ENCODE peak calls at places on chromosomes 5 and 9, in ten cellular contexts. D, P, Q, T, I, S, A, M, B and O are unnamed samples.

GRCh38 chr5:36728697-36729543 is 122.5 kb downstream of the SLC1A3 start:
- DNase-seq in D (no peak), P (no peak), Q (no peak), T (no peak), M (no peak), I (peak), S (no peak), A (no peak), B (peak), O (no peak)

GRCh38 chr5:68171101-68171558 is 44.4 kb upstream of the PIK3R1 start:
- DNase-seq in D (peak), A (peak), T (no peak), I (no peak), P (no peak), M (peak), Q (peak), S (no peak), B (no peak), O (peak)

GRCh38 chr5:120539471-120539870 is 75.4 kb downstream of the PRR16 start:
- DNase-seq in S (no peak), T (no peak), M (no peak), Q (no peak), B (no peak), P (no peak), I (no peak), D (no peak), A (no peak), O (no peak)

GRCh38 chr5:157059891-157060290 is 975 bp upstream of the HAVCR1 start:
- DNase-seq in D (no peak), S (no peak), T (no peak), M (no peak), I (no peak), A (no peak), B (no peak), P (no peak), Q (no peak), O (no peak)

GRCh38 chr5:139474815-139475791 is 4.3 kb downstream of the SMIM33 start:
- DNase-seq in D (no peak), P (no peak), A (no peak), T (no peak), S (no peak), Q (peak), M (no peak), I (peak), B (no peak), O (no peak)

GRCh38 chr9:96449522-96449843 is 486 bp upstream of the HABP4 start:
- DNase-seq in P (no peak), T (no peak), A (no peak), I (peak), D (no peak), B (no peak), S (no peak), Q (no peak), M (no peak), O (no peak)

GRCh38 chr5:112250551-112250950 is 168.5 kb downstream of the EPB41L4A start:
- DNase-seq in S (no peak), I (no peak), M (no peak), B (no peak), A (no peak), Q (no peak), T (no peak), P (no peak), D (no peak), O (no peak)

GRCh38 chr5:167549763-167550162 is 741.7 kb upstream of the WWC1 start:
- DNase-seq in T (no peak), P (no peak), D (no peak), S (no peak), Q (no peak), I (no peak), M (no peak), A (no peak), B (no peak), O (no peak)

GRCh38 chr5:56011835-56012234 is 17.1 kb upstream of the IL6ST start:
- DNase-seq in T (no peak), D (no peak), M (no peak), P (no peak), I (no peak), S (no peak), A (no peak), B (no peak), Q (no peak), O (no peak)

GRCh38 chr5:149873896-149874295 is 70.7 kb downstream of the PDE6A start:
- DNase-seq in M (no peak), Q (no peak), P (no peak), I (no peak), S (no peak), A (no peak), D (no peak), B (no peak), T (no peak), O (no peak)

GRCh38 chr5:81579525-81579924 is 171.4 kb downstream of the SSBP2 start:
- DNase-seq in T (no peak), Q (no peak), M (no peak), I (peak), B (peak), A (no peak), P (no peak), D (no peak), S (no peak), O (no peak)

GRCh38 chr5:4722886-4723285 is 417.2 kb upstream of the ADAMTS16 start:
- DNase-seq in I (no peak), T (no peak), A (no peak), P (no peak), M (no peak), B (no peak), S (no peak), Q (no peak), D (no peak), O (no peak)

GRCh38 chr9:124354364-124355031 is 60.7 kb downstream of the PSMB7 start:
- DNase-seq in S (no peak), M (no peak), D (no peak), Q (no peak), P (no peak), B (no peak), A (no peak), T (no peak), I (no peak), O (no peak)

GRCh38 chr9:130446111-130446861 is 1.5 kb downstream of the ASS1 start:
- DNase-seq in S (peak), M (no peak), P (no peak), B (peak), D (peak), Q (peak), T (no peak), A (peak), I (no peak), O (peak)

GRCh38 chr5:112604741-112605390 is 132.8 kb upstream of the APC start:
- DNase-seq in I (peak), M (no peak), Q (no peak), S (no peak), B (peak), P (peak), T (peak), A (no peak), D (no peak), O (no peak)

GRCh38 chr5:158534203-158534602 is 565.5 kb downstream of the EBF1 start:
- DNase-seq in P (no peak), I (no peak), D (no peak), Q (no peak), S (peak), A (no peak), M (no peak), B (no peak), T (no peak), O (no peak)

GRCh38 chr5:98468188-98468869 is 305.1 kb upstream of the RGMB start:
- DNase-seq in M (no peak), A (no peak), I (no peak), B (no peak), S (no peak), P (no peak), D (no peak), Q (no peak), T (no peak), O (no peak)

GRCh38 chr9:19769213-19769612 is 19.6 kb downstream of the SLC24A2 start:
- DNase-seq in A (no peak), I (no peak), Q (no peak), T (no peak), P (no peak), S (no peak), B (no peak), D (no peak), M (no peak), O (no peak)

GRCh38 chr5:134226441-134227192 is 744 bp upstream of the PPP2CA start:
- DNase-seq in Q (peak), B (no peak), M (no peak), T (no peak), P (no peak), I (no peak), A (peak), S (no peak), D (no peak), O (no peak)

GRCh38 chr9:74147906-74148305 is 349.2 kb upstream of the RORB start:
- DNase-seq in I (no peak), T (no peak), P (no peak), D (no peak), M (no peak), S (no peak), A (no peak), Q (no peak), B (no peak), O (no peak)

GRCh38 chr5:97019435-97020117 is 83.7 kb downstream of the LNPEP start:
- DNase-seq in T (no peak), A (no peak), I (no peak), Q (no peak), B (no peak), D (no peak), M (no peak), S (no peak), P (no peak), O (no peak)

GRCh38 chr9:112677040-112677439 is 40.9 kb downstream of the INIP start:
- DNase-seq in T (no peak), B (no peak), M (no peak), Q (no peak), S (no peak), D (no peak), P (no peak), A (no peak), I (no peak), O (no peak)

GRCh38 chr5:53180971-53181370 is 71.4 kb upstream of the MOCS2 start:
- DNase-seq in D (no peak), T (no peak), I (no peak), P (no peak), S (no peak), B (no peak), M (no peak), A (no peak), Q (no peak), O (no peak)

GRCh38 chr9:109771796-109772525 is 8.0 kb upstream of the PALM2AKAP2 start:
- DNase-seq in T (no peak), A (no peak), B (no peak), S (no peak), D (no peak), I (no peak), M (no peak), Q (no peak), P (no peak), O (no peak)

GRCh38 chr5:112284561-112284960 is 134.5 kb downstream of the EPB41L4A start:
- DNase-seq in P (no peak), I (no peak), Q (no peak), S (no peak), D (no peak), B (no peak), T (no peak), A (no peak), M (no peak), O (no peak)

DNA sequence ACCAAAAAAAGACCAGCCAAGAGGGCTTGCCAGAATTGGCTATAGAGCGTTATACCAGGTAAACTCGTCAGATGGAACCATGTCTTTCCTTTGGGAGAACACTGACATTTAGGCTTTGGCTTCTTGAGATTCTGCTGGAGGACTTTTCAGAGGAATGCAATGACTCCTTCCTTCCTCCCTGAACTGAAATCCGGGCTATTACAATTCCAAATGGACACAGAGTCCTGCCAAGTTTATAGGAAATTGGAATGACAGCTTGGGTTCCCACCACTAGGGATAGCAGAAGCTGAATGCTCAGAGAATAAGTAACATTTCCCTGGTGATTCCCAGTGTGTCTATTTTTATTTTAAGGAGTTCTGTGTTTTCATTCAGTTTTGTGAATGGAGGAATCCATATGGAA is 143.0 kb downstream of the FGF1 start:
- DNase-seq in A (no peak), Q (no peak), I (no peak), B (no peak), M (no peak), P (no peak), D (no peak), T (no peak), S (no peak), O (no peak)
- TF ChIP-seq POLR2AphosphoS5 in A (peak), Q (peak), I (no peak), B (no peak), M (peak), P (no peak), D (no peak), T (no peak), S (no peak), O (peak)

GRCh38 chr5:179927834-179928233 is 20.1 kb upstream of the TBC1D9B start:
- DNase-seq in T (no peak), I (no peak), D (no peak), S (peak), P (no peak), Q (no peak), B (no peak), A (no peak), M (peak), O (no peak)

GRCh38 chr5:179930788-179931473 is 23.2 kb upstream of the TBC1D9B start:
- DNase-seq in A (no peak), P (no peak), M (peak), D (no peak), Q (no peak), S (peak), B (no peak), T (no peak), I (no peak), O (no peak)

GRCh38 chr5:179923422-179923821 is 15.7 kb upstream of the TBC1D9B start:
- DNase-seq in I (peak), S (no peak), B (no peak), P (no peak), M (peak), A (no peak), D (no peak), Q (no peak), T (peak), O (no peak)

GRCh38 chr5:179926657-179927056 is 19.0 kb upstream of the TBC1D9B start:
- DNase-seq in A (no peak), M (peak), P (no peak), Q (no peak), S (peak), I (no peak), B (no peak), T (no peak), D (no peak), O (peak)
- H3K27ac ChIP-seq in A (no peak), M (no peak), P (no peak), Q (no peak), S (no peak), I (no peak), B (no peak), T (no peak), D (no peak), O (no peak)

DNA sequence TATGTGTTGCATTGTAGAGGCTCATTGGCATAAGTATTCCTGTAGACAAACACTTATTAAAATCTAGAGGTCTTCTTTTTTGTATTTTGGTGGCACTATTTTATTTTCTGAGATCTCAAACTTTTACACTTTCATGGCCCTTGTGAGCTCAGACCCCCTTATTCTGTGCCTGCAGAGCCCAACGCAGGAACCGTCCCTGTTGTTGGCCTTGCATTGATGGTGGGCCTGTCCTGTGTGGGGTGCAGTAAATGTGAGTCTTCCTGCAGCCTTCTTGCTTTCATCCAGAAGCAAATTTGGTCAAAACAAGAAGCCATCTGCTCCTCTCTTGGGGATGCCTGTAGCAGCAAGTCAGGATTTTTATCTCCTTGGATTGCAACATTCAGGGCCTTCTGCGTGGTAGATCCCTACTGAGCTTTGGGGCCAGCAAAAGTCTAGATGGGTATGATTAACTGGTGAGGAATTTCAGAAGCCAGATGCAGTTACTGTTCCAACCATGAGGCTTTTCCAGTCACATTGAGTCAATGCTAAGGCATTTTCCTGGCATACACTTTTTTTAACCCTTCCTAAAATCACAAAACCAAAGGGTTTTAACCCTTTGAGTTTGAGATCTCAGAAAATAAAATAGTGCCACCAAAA is 31.7 kb downstream of the BASP1 start:
- DNase-seq in I (no peak), B (no peak), D (no peak), T (no peak), A (no peak), P (no peak), M (no peak), Q (no peak), S (no peak), O (no peak)
- TF ChIP-seq POLR2AphosphoS5 in I (no peak), B (peak), D (no peak), T (no peak), A (no peak), P (no peak), M (no peak), Q (no peak), S (no peak), O (no peak)

GRCh38 chr5:82886911-82887310 is 190.3 kb downstream of the TMEM167A start:
- DNase-seq in T (no peak), A (no peak), P (no peak), M (no peak), S (no peak), B (no peak), Q (no peak), D (no peak), I (no peak), O (no peak)

GRCh38 chr5:82882316-82882715 is 194.9 kb downstream of the TMEM167A start:
- DNase-seq in D (no peak), S (no peak), Q (no peak), I (no peak), P (no peak), A (no peak), M (no peak), B (no peak), T (no peak), O (no peak)

GRCh38 chr5:82885657-82886389 is 191.4 kb downstream of the TMEM167A start:
- DNase-seq in S (no peak), Q (no peak), A (no peak), P (no peak), M (no peak), B (no peak), I (no peak), D (no peak), T (peak), O (no peak)

GRCh38 chr5:82881571-82882200 is 195.5 kb downstream of the TMEM167A start:
- DNase-seq in S (no peak), Q (no peak), M (no peak), B (no peak), A (no peak), I (no peak), D (no peak), T (peak), P (no peak), O (no peak)

DNA sequence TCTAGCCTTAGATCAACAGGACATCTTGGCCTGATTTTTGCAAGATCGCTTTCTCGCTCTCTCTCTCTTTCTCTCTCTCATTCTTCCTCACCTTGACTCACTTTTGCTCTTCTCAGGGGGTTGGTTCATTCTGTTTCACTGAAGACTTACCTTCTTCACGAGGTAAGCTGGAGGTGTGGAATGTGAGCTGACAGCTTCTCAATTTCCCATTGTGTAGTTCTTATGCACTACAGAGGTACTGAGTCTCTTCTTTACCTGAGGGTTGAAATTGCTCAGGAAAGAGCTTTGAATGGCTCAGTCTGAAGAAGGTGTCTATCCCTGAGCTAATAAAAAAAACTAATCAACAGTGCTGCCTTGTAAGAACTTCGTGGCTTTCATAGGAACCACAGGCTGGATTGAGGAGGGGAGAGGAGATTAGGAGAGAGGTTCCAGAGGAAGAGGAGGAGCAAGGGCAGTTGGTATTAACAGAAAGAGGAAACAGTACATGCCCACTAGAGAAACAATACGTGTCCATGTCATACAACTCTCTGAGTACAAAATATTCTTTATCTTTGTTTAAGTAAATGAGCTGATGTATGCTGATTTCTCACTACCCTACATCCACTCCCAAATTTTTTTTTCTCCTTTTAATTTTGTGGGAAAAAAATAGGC is 192.2 kb downstream of the TMEM167A start:
- DNase-seq in S (no peak), T (no peak), D (no peak), A (no peak), P (no peak), M (no peak), I (no peak), Q (no peak), B (no peak), O (no peak)
- H3K27ac ChIP-seq in S (no peak), T (no peak), D (no peak), A (no peak), P (no peak), M (no peak), I (no peak), Q (no peak), B (no peak), O (no peak)

GRCh38 chr5:10541247-10541646 is 22.6 kb upstream of the ANKRD33B start:
- DNase-seq in I (no peak), Q (no peak), T (no peak), P (no peak), D (no peak), S (no peak), A (no peak), M (no peak), B (no peak), O (no peak)
- TF ChIP-seq POLR2AphosphoS5 in I (no peak), Q (no peak), T (no peak), P (no peak), D (no peak), S (no peak), A (no peak), M (no peak), B (no peak), O (no peak)

GRCh38 chr5:154042751-154043150 is 4.0 kb downstream of the MFAP3 start:
- DNase-seq in I (no peak), M (no peak), T (no peak), B (no peak), Q (no peak), S (no peak), P (no peak), D (no peak), A (no peak), O (no peak)

GRCh38 chr5:154034944-154035343 is 3.8 kb downstream of the FAM114A2 start:
- DNase-seq in D (no peak), A (no peak), I (no peak), Q (no peak), M (no peak), S (no peak), T (no peak), P (no peak), B (no peak), O (no peak)

GRCh38 chr5:154038604-154039457 is at the start of the genes FAM114A2 and MFAP3:
- DNase-seq in T (peak), B (peak), Q (peak), D (peak), I (peak), P (peak), S (peak), M (peak), A (peak), O (peak)

GRCh38 chr5:154038241-154038603 is 488 bp downstream of the FAM114A2 start:
- DNase-seq in M (no peak), D (no peak), Q (peak), A (no peak), P (peak), B (peak), I (peak), S (no peak), T (no peak), O (no peak)

DNA sequence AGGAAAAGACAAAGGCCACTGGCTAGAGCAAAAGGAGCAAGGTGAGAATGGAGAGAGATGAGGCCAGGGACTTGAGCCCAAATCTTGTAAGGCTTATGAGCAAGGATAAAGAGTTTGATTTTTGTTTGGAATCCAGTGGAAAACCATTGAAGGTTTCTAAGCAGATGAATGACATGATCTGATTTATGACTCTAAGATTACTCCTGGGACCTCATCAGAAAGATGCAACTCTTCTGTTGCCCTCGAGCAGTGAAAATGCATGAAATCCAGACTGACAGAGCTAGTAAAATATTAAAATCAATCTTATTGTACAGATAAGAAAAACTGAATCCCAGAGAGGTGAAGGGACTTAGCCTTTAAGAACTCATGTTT is 677 bp downstream of the MFAP3 start:
- DNase-seq in I (no peak), T (no peak), P (no peak), Q (no peak), B (no peak), S (no peak), M (no peak), D (no peak), A (no peak), O (no peak)
- H3K27ac ChIP-seq in I (peak), T (peak), P (no peak), Q (peak), B (no peak), S (no peak), M (peak), D (no peak), A (peak), O (no peak)